ENCODE peak calls at places on chromosomes 6 and 20, in six cellular contexts. E, Z, X, U, B and K are unnamed samples. For H3K36me3, the result is how much of the 10 kb centered on the place peaks cover.

GRCh38 chr6:16184129-16184528 is 54.3 kb upstream of the GMPR start:
- DNase-seq in B (peak), Z (no peak), X (peak), U (no peak), E (peak), K (no peak)

GRCh38 chr6:32153252-32153834 is 598 bp upstream of the PPT2 start:
- DNase-seq in U (peak), Z (peak), X (peak), B (no peak), E (peak), K (no peak)

GRCh38 chr6:73460044-73460443 is 1.5 kb upstream of the MTO1 start:
- DNase-seq in U (no peak), B (no peak), Z (no peak), X (no peak), E (no peak), K (peak)

GRCh38 chr6:31888281-31889258 is 8.9 kb downstream of the EHMT2 start:
- DNase-seq in U (no peak), B (peak), Z (peak), X (peak), E (no peak), K (peak)

GRCh38 chr20:31704225-31705119 is 18.2 kb downstream of the BCL2L1 start:
- DNase-seq in B (no peak), U (no peak), X (peak), Z (no peak), E (peak), K (no peak)

GRCh38 chr20:58699246-58700107 is 6.9 kb downstream of the NPEPL1 start:
- DNase-seq in B (no peak), U (peak), E (no peak), X (no peak), Z (no peak), K (no peak)

GRCh38 chr20:33028875-33029274 is 2.6 kb upstream of the BPIFB6 start:
- DNase-seq in Z (no peak), X (no peak), B (no peak), U (no peak), E (no peak), K (no peak)

GRCh38 chr6:21187485-21187884 is 406.1 kb upstream of the SOX4 start:
- DNase-seq in E (no peak), Z (no peak), X (no peak), U (no peak), B (no peak), K (no peak)

GRCh38 chr6:72386324-72386723 is 235.5 kb upstream of the KCNQ5 start:
- DNase-seq in E (peak), B (no peak), X (no peak), U (no peak), Z (no peak), K (no peak)

GRCh38 chr6:157374889-157375443 is 6.0 kb upstream of the ZDHHC14 start:
- DNase-seq in X (peak), E (no peak), B (no peak), Z (no peak), U (no peak), K (peak)

GRCh38 chr6:63349401-63349800 is 29.6 kb upstream of the LGSN start:
- DNase-seq in Z (no peak), B (no peak), E (no peak), X (no peak), U (no peak), K (no peak)

GRCh38 chr20:46388945-46389344 is 17.5 kb downstream of the ELMO2 start:
- DNase-seq in B (no peak), X (no peak), U (no peak), E (no peak), Z (no peak), K (no peak)

GRCh38 chr6:3013901-3014674 is 14.4 kb downstream of the NQO2 start:
- DNase-seq in E (no peak), X (no peak), B (no peak), U (no peak), Z (no peak), K (no peak)

GRCh38 chr6:46103437-46103836 is 26.4 kb upstream of the ENPP4 start:
- DNase-seq in E (no peak), Z (no peak), X (no peak), B (no peak), U (no peak), K (no peak)

GRCh38 chr20:17590245-17590644 is 20.4 kb downstream of the DSTN start:
- DNase-seq in X (no peak), B (no peak), E (no peak), Z (no peak), U (no peak), K (no peak)

GRCh38 chr20:17598013-17598550 is 28.2 kb downstream of the DSTN start:
- DNase-seq in Z (no peak), B (no peak), X (no peak), U (no peak), E (no peak), K (no peak)

GRCh38 chr20:17595846-17596245 is 26.0 kb downstream of the DSTN start:
- DNase-seq in Z (no peak), X (no peak), B (no peak), U (no peak), E (no peak), K (no peak)

GRCh38 chr20:17594443-17594842 is 24.6 kb downstream of the DSTN start:
- DNase-seq in U (no peak), E (peak), Z (no peak), X (no peak), B (no peak), K (no peak)

DNA sequence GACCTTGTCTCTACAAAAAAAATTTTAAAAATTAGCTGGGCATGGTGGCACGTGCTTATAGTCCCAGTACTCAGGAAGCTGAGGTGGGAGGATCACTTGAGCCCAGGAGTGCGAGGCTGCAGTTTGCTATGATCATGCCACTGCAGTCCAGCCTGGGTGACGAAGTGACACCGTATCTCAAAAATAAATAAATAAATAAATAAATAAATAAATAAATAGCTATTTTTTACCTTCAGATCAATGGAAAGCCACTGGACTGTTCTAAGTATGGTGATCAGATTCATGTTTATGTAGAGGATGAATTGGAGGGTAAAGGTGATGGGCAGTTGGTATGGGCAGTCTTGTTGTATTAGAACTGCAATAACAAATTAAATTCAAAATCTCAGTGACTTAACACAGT is 24.0 kb downstream of the DSTN start:
- DNase-seq in U (no peak), Z (no peak), X (no peak), E (no peak), B (no peak), K (no peak)
- H3K4me3 ChIP-seq in U (no peak), Z (no peak), X (no peak), E (no peak), B (no peak), K (no peak)

GRCh38 chr6:34671801-34672656 is 24.5 kb downstream of the ILRUN start:
- DNase-seq in X (no peak), Z (no peak), E (peak), B (peak), U (no peak), K (no peak)
- H3K36me3 ChIP-seq in X (under half), Z (under half), E (under half), B (under half), U (under half), K (under half)

GRCh38 chr20:48788486-48789072 is 39.2 kb downstream of the PREX1 start:
- DNase-seq in E (no peak), B (peak), Z (no peak), U (no peak), X (no peak), K (no peak)

GRCh38 chr20:48789781-48790544 is 37.8 kb downstream of the PREX1 start:
- DNase-seq in Z (no peak), E (no peak), B (no peak), X (no peak), U (no peak), K (no peak)

GRCh38 chr20:48786916-48787676 is 40.7 kb downstream of the PREX1 start:
- DNase-seq in Z (no peak), X (no peak), B (no peak), E (no peak), U (no peak), K (no peak)

GRCh38 chr20:48789185-48789668 is 38.6 kb downstream of the PREX1 start:
- DNase-seq in E (no peak), B (no peak), X (no peak), U (no peak), Z (no peak), K (no peak)

GRCh38 chr20:48787861-48788375 is 39.9 kb downstream of the PREX1 start:
- DNase-seq in B (peak), X (no peak), Z (no peak), E (peak), U (no peak), K (no peak)
- H3K4me3 ChIP-seq in B (peak), X (no peak), Z (no peak), E (no peak), U (no peak), K (no peak)

GRCh38 chr6:142771162-142771561 is 173.8 kb downstream of the HIVEP2 start:
- DNase-seq in E (no peak), B (no peak), X (no peak), Z (no peak), U (no peak), K (no peak)

GRCh38 chr6:142773324-142773723 is 171.7 kb downstream of the HIVEP2 start:
- DNase-seq in U (no peak), X (no peak), E (no peak), B (no peak), Z (no peak), K (no peak)

GRCh38 chr6:142774292-142774691 is 170.7 kb downstream of the HIVEP2 start:
- DNase-seq in U (no peak), E (no peak), X (no peak), B (no peak), Z (no peak), K (no peak)

DNA sequence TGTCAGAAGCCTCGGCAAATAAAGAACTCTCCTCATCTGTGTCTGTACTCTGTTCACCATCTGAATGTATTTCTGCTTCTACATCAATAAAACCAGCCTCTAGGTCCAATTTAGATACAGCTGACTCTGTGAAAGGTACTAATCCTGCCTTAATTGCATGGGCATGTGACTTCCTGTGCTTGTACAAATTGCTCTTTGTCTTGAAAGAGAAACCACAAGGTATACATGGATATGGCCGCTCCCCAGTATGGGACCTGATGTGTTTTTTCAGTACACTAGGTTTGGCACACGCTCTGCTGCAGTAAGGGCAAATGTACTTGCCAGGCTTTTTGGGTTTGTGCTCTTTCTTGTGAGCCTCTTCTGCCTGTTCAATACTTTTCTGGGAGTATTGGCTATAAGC is 171.1 kb downstream of the HIVEP2 start:
- DNase-seq in E (no peak), B (no peak), U (no peak), Z (no peak), X (no peak), K (no peak)
- H3K36me3 ChIP-seq in E (under half), B (half or more), U (under half), Z (half or more), X (under half), K (under half)

GRCh38 chr20:41615671-41616070 is 2.5 kb downstream of the CHD6 start:
- DNase-seq in U (no peak), B (no peak), X (no peak), Z (no peak), E (no peak), K (no peak)

GRCh38 chr20:41617059-41617921 is 887 bp downstream of the CHD6 start:
- DNase-seq in Z (peak), X (peak), E (peak), B (peak), U (peak), K (peak)

GRCh38 chr20:41615110-41615509 is 3.1 kb downstream of the CHD6 start:
- DNase-seq in E (no peak), B (no peak), U (no peak), X (no peak), Z (no peak), K (no peak)

GRCh38 chr20:41617931-41618806 is at the start of gene CHD6:
- DNase-seq in X (peak), U (peak), B (peak), E (peak), Z (peak), K (peak)

DNA sequence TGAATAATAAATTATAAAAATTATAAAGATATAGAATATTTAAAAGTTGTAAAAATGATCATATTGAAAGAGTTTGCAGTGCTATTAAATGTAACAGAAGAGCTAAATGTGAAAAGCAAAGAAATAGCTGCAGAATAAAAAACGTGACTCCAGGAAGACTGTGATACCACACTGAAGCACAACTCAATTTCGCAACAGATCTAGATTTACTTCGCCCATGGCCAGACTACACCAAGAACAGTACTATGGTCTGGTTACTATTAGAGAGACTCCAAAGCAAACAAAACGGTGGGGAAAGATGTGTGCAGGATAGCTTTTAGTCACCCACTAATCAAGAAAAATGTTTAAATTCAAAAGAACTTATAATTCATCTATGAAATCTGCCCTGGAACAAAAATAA is 1.9 kb downstream of the CHD6 start:
- DNase-seq in Z (no peak), U (no peak), E (peak), B (no peak), X (no peak), K (no peak)
- H3K4me3 ChIP-seq in Z (no peak), U (peak), E (no peak), B (no peak), X (peak), K (no peak)

GRCh38 chr6:87421576-87421975 is 13.8 kb downstream of the CFAP206 start:
- DNase-seq in E (no peak), Z (no peak), U (no peak), B (no peak), X (no peak), K (no peak)
- H3K36me3 ChIP-seq in E (under half), Z (under half), U (under half), B (under half), X (under half), K (under half)

GRCh38 chr6:154478691-154479090 is 31.8 kb downstream of the CNKSR3 start:
- DNase-seq in Z (no peak), B (no peak), U (no peak), X (no peak), E (no peak), K (no peak)
- H3K4me3 ChIP-seq in Z (peak), B (no peak), U (no peak), X (no peak), E (no peak), K (no peak)

GRCh38 chr6:169986848-169987498 is 235.6 kb downstream of the ERMARD start:
- DNase-seq in B (no peak), Z (no peak), U (peak), X (no peak), E (no peak), K (no peak)

GRCh38 chr6:169991031-169991390 is 239.6 kb downstream of the ERMARD start:
- DNase-seq in E (no peak), X (no peak), B (no peak), U (no peak), Z (no peak), K (no peak)

GRCh38 chr6:169990095-169991030 is 238.9 kb downstream of the ERMARD start:
- DNase-seq in E (no peak), Z (no peak), U (peak), X (no peak), B (peak), K (no peak)

GRCh38 chr6:169989594-169989993 is 238.2 kb downstream of the ERMARD start:
- DNase-seq in U (no peak), E (no peak), B (no peak), Z (no peak), X (no peak), K (no peak)

DNA sequence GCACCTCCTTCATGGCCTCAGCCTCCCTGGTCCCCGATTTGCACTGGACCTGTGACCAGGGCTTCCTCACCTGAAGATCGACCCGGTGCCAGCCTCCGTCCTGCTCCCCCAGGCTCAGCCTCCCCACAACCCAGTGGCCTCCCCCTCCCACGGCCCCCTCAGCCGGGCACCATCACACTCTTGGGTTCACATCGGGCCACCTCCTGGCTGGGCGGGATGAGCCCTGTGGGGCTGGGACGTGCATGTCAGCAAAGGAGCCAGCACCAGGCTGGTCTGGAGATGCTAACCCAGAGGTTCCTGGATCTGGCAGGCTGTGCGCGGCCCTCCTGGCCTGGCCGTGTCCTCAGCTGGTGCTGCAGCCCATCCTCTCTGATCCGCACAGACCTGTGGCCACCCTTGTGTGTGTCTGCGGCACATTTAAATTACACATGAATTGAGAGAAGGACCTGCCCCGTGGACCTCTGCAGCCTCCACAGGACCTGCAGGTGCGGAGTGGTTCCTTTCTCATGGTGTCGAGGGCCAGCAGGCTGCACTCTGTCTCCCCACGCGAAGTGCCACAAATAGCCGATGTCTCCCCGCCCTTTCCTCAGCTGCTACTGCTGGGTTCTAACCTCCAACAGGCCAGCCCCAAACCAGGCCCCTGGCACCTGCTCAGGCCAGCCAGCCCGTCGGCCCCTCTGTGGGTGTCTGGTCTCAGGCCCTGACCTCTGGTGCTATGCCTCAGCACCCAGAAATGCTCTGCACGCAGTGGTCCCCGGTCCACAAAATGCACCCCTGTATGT is 237.5 kb downstream of the ERMARD start:
- DNase-seq in Z (no peak), B (no peak), U (peak), E (no peak), X (no peak), K (no peak)
- H3K36me3 ChIP-seq in Z (under half), B (under half), U (under half), E (under half), X (under half), K (under half)

DNA sequence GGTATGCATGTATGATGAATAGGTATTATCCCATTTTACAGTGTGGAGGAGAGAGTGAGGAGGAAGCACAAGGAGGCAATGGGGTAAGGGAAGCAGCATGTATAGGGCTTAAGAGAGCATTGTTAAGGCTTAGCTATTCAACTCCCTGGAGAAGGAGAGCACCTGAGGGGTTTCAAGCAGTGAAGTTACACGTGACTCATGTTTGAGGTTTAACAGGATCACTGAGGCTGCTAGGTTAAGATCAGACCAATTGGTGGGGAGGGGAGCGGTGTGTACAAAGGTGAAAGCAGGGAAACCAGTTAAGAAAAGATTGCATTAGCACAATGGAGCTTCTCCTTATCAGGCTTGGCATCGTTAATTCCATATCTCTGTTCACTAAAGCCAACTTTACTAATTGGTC is 64.4 kb upstream of the NHSL1 start:
- DNase-seq in X (no peak), B (no peak), Z (no peak), E (no peak), U (no peak), K (no peak)
- H3K4me3 ChIP-seq in X (no peak), B (no peak), Z (no peak), E (no peak), U (no peak), K (no peak)

DNA sequence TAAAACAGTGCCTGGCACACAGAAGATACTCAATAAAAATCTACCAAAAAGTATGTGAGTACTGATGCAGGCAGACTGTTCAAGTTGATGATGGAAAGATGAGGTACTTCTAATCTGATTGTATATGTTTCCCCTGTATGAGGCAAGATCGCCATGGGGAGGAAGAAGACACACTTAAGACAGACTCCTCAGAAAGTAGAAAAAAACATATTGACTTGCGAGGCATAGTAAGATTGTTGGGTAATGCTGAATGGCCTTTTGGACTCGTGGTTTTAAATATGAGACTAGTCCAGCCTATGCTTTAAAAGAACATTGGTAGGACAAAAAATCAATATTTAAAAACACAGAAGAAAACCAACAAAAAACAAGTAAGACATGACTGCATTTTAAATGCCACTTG is 72.6 kb downstream of the SHPRH start:
- DNase-seq in E (peak), U (no peak), B (no peak), Z (no peak), X (no peak), K (no peak)
- H3K36me3 ChIP-seq in E (under half), U (under half), B (half or more), Z (half or more), X (under half), K (under half)